ENCODE peak calls at places on chromosomes 2 and 18, in nine cellular contexts. D, R, O, B, H, A, Y, V and L are unnamed samples.

GRCh38 chr2:42812899-42813479 is 20.6 kb upstream of the HAAO start:
- DNase-seq in B (no peak), H (no peak), A (no peak), Y (no peak), O (peak), R (no peak), D (no peak), V (no peak), L (no peak)

GRCh38 chr2:174563530-174564282 is 33.9 kb downstream of the WIPF1 start:
- DNase-seq in R (no peak), V (no peak), D (no peak), B (no peak), O (no peak), Y (no peak), A (no peak), H (no peak), L (no peak)

GRCh38 chr18:22067682-22068081 is 101.7 kb upstream of the GATA6 start:
- DNase-seq in A (no peak), R (no peak), Y (no peak), B (no peak), O (no peak), V (no peak), H (no peak), D (no peak), L (no peak)

GRCh38 chr2:231387904-231388724 is 7.4 kb upstream of the B3GNT7 start:
- DNase-seq in R (no peak), A (no peak), D (peak), O (peak), B (no peak), Y (no peak), V (no peak), H (peak), L (no peak)

GRCh38 chr2:183010112-183010511 is 28.1 kb downstream of the NCKAP1 start:
- DNase-seq in D (peak), B (no peak), V (no peak), O (no peak), H (peak), Y (no peak), A (no peak), R (no peak), L (no peak)

GRCh38 chr2:45241061-45241561 is 231.9 kb upstream of the SIX2 start:
- DNase-seq in B (no peak), D (peak), A (no peak), H (no peak), Y (no peak), R (no peak), O (no peak), V (no peak), L (no peak)

GRCh38 chr2:176753752-176754474 is 458.7 kb upstream of the HNRNPA3 start:
- DNase-seq in A (no peak), D (no peak), B (no peak), O (no peak), H (no peak), Y (no peak), V (no peak), R (no peak), L (no peak)

GRCh38 chr2:241514545-241514944 is 6.2 kb upstream of the STK25 start:
- DNase-seq in A (no peak), Y (no peak), R (no peak), V (no peak), O (no peak), B (no peak), D (no peak), H (no peak), L (no peak)

GRCh38 chr2:152246686-152247336 is 71.2 kb upstream of the STAM2 start:
- DNase-seq in O (no peak), R (no peak), D (no peak), A (no peak), Y (no peak), B (no peak), V (no peak), H (no peak), L (no peak)

GRCh38 chr18:2905802-2906521 is 59.2 kb downstream of the EMILIN2 start:
- DNase-seq in D (no peak), V (peak), A (peak), B (no peak), O (no peak), R (peak), H (no peak), Y (no peak), L (no peak)

GRCh38 chr18:63683890-63684289 is 18.9 kb upstream of the SERPINB11 start:
- DNase-seq in B (no peak), V (no peak), Y (no peak), H (no peak), A (no peak), D (no peak), R (no peak), O (no peak), L (no peak)

GRCh38 chr2:207395535-207396251 is 134.1 kb upstream of the CREB1 start:
- DNase-seq in H (peak), D (peak), O (no peak), B (no peak), A (no peak), V (no peak), R (no peak), Y (no peak), L (no peak)

GRCh38 chr2:223414646-223415045 is 187.5 kb downstream of the SCG2 start:
- DNase-seq in Y (no peak), B (no peak), R (no peak), H (no peak), O (no peak), A (no peak), D (peak), V (no peak), L (no peak)

GRCh38 chr2:191635333-191636234 is 42.4 kb upstream of the NABP1 start:
- DNase-seq in H (peak), Y (no peak), V (no peak), A (no peak), R (no peak), D (peak), B (no peak), O (no peak), L (no peak)

GRCh38 chr2:106885326-106885725 is 641 bp downstream of the ST6GAL2 start:
- DNase-seq in A (no peak), D (no peak), O (peak), V (no peak), R (no peak), H (no peak), B (no peak), Y (no peak), L (no peak)

GRCh38 chr18:78531637-78532036 is 448.0 kb upstream of the SALL3 start:
- DNase-seq in R (no peak), B (no peak), V (no peak), O (no peak), Y (no peak), A (no peak), D (no peak), H (no peak), L (no peak)

GRCh38 chr2:74845217-74845751 is 11.4 kb downstream of the HK2 start:
- DNase-seq in H (peak), Y (no peak), B (peak), R (peak), O (no peak), V (peak), A (no peak), D (peak), L (no peak)

GRCh38 chr18:2471523-2471922 is 99.8 kb downstream of the METTL4 start:
- DNase-seq in O (no peak), V (no peak), D (no peak), R (no peak), A (no peak), H (no peak), Y (no peak), B (no peak), L (no peak)

GRCh38 chr2:17608251-17608650 is 67.8 kb downstream of the VSNL1 start:
- DNase-seq in V (no peak), D (peak), H (no peak), Y (no peak), R (no peak), O (no peak), A (no peak), B (no peak), L (no peak)

GRCh38 chr18:67425724-67426123 is 90.8 kb downstream of the DSEL start:
- DNase-seq in D (peak), A (no peak), Y (no peak), V (no peak), R (no peak), H (peak), B (peak), O (no peak), L (no peak)

GRCh38 chr2:26971911-26972786 is 1.7 kb downstream of the MAPRE3 start:
- DNase-seq in B (no peak), Y (no peak), O (peak), V (no peak), R (no peak), A (no peak), H (no peak), D (no peak), L (no peak)